ENCODE peak calls at places on chromosomes 3 and 15, in eight cellular contexts. One of them, this sample, is unnamed.

GRCh38 chr3:30130391-30130790 is 476.0 kb upstream of the TGFBR2 start:
- DNase-seq in pancreas: no peak
- DNase-seq in fibroblast of gingiva: no peak
- DNase-seq in NAMALWA: no peak
- DNase-seq in HTR-8/SVneo: no peak
- DNase-seq in stimulated activated naive CD4-positive, alpha-beta T cell treated with Interleukin-2 at 50 U/mL for 16 hours: no peak
- DNase-seq in IMR-90: no peak
- DNase-seq in cardiac fibroblast: no peak
- DNase-seq in this sample: no peak

GRCh38 chr3:102510663-102511062 is 75.8 kb downstream of the ZPLD1 start:
- DNase-seq in fibroblast of gingiva: peak
- DNase-seq in cardiac fibroblast: peak
- DNase-seq in NAMALWA: no peak
- DNase-seq in stimulated activated naive CD4-positive, alpha-beta T cell treated with Interleukin-2 at 50 U/mL for 16 hours: no peak
- DNase-seq in HTR-8/SVneo: no peak
- DNase-seq in pancreas: no peak
- DNase-seq in IMR-90: no peak
- DNase-seq in this sample: no peak

GRCh38 chr3:31165399-31165860 is 271.0 kb upstream of the GADL1 start:
- DNase-seq in HTR-8/SVneo: no peak
- DNase-seq in stimulated activated naive CD4-positive, alpha-beta T cell treated with Interleukin-2 at 50 U/mL for 16 hours: no peak
- DNase-seq in NAMALWA: no peak
- DNase-seq in pancreas: no peak
- DNase-seq in cardiac fibroblast: peak
- DNase-seq in IMR-90: peak
- DNase-seq in fibroblast of gingiva: no peak
- DNase-seq in this sample: no peak

GRCh38 chr3:170739410-170739809 is 130.6 kb downstream of the RPL22L1 start:
- DNase-seq in pancreas: no peak
- DNase-seq in IMR-90: no peak
- DNase-seq in cardiac fibroblast: no peak
- DNase-seq in HTR-8/SVneo: no peak
- DNase-seq in stimulated activated naive CD4-positive, alpha-beta T cell treated with Interleukin-2 at 50 U/mL for 16 hours: no peak
- DNase-seq in fibroblast of gingiva: peak
- DNase-seq in NAMALWA: no peak
- DNase-seq in this sample: no peak

GRCh38 chr15:79283252-79284048 is 928 bp downstream of the ANKRD34C start:
- DNase-seq in fibroblast of gingiva: peak
- DNase-seq in stimulated activated naive CD4-positive, alpha-beta T cell treated with Interleukin-2 at 50 U/mL for 16 hours: no peak
- DNase-seq in IMR-90: peak
- DNase-seq in HTR-8/SVneo: peak
- DNase-seq in cardiac fibroblast: peak
- DNase-seq in NAMALWA: no peak
- DNase-seq in pancreas: peak
- DNase-seq in this sample: no peak

GRCh38 chr15:101091080-101092017 is 160.5 kb downstream of the CHSY1 start:
- DNase-seq in fibroblast of gingiva: peak
- DNase-seq in IMR-90: peak
- DNase-seq in NAMALWA: no peak
- DNase-seq in stimulated activated naive CD4-positive, alpha-beta T cell treated with Interleukin-2 at 50 U/mL for 16 hours: no peak
- DNase-seq in pancreas: no peak
- DNase-seq in cardiac fibroblast: peak
- DNase-seq in HTR-8/SVneo: no peak
- DNase-seq in this sample: no peak

GRCh38 chr3:109073116-109073515 is 44.8 kb downstream of the MORC1 start:
- DNase-seq in HTR-8/SVneo: no peak
- DNase-seq in cardiac fibroblast: no peak
- DNase-seq in stimulated activated naive CD4-positive, alpha-beta T cell treated with Interleukin-2 at 50 U/mL for 16 hours: no peak
- DNase-seq in fibroblast of gingiva: no peak
- DNase-seq in NAMALWA: no peak
- DNase-seq in IMR-90: no peak
- DNase-seq in pancreas: no peak
- DNase-seq in this sample: no peak

GRCh38 chr15:74251187-74251811 is 15.2 kb downstream of the CCDC33 start:
- DNase-seq in HTR-8/SVneo: no peak
- DNase-seq in cardiac fibroblast: no peak
- DNase-seq in IMR-90: no peak
- DNase-seq in NAMALWA: no peak
- DNase-seq in pancreas: peak
- DNase-seq in fibroblast of gingiva: no peak
- DNase-seq in stimulated activated naive CD4-positive, alpha-beta T cell treated with Interleukin-2 at 50 U/mL for 16 hours: no peak
- DNase-seq in this sample: peak

GRCh38 chr3:51929420-51930003 is 12.2 kb downstream of the RRP9 start:
- DNase-seq in stimulated activated naive CD4-positive, alpha-beta T cell treated with Interleukin-2 at 50 U/mL for 16 hours: no peak
- DNase-seq in fibroblast of gingiva: no peak
- DNase-seq in HTR-8/SVneo: peak
- DNase-seq in IMR-90: no peak
- DNase-seq in cardiac fibroblast: no peak
- DNase-seq in pancreas: no peak
- DNase-seq in NAMALWA: no peak
- DNase-seq in this sample: no peak

GRCh38 chr15:80913541-80913940 is 76.1 kb downstream of the MESD start:
- DNase-seq in fibroblast of gingiva: no peak
- DNase-seq in HTR-8/SVneo: no peak
- DNase-seq in stimulated activated naive CD4-positive, alpha-beta T cell treated with Interleukin-2 at 50 U/mL for 16 hours: no peak
- DNase-seq in IMR-90: no peak
- DNase-seq in cardiac fibroblast: no peak
- DNase-seq in pancreas: no peak
- DNase-seq in NAMALWA: no peak
- DNase-seq in this sample: no peak

GRCh38 chr3:191238321-191238817 is 39.3 kb downstream of the OSTN start:
- DNase-seq in NAMALWA: no peak
- DNase-seq in stimulated activated naive CD4-positive, alpha-beta T cell treated with Interleukin-2 at 50 U/mL for 16 hours: no peak
- DNase-seq in cardiac fibroblast: peak
- DNase-seq in IMR-90: peak
- DNase-seq in pancreas: no peak
- DNase-seq in HTR-8/SVneo: no peak
- DNase-seq in fibroblast of gingiva: peak
- DNase-seq in this sample: no peak

GRCh38 chr15:29071193-29071906 is 185.6 kb downstream of the APBA2 start:
- DNase-seq in NAMALWA: no peak
- DNase-seq in fibroblast of gingiva: no peak
- DNase-seq in stimulated activated naive CD4-positive, alpha-beta T cell treated with Interleukin-2 at 50 U/mL for 16 hours: no peak
- DNase-seq in cardiac fibroblast: no peak
- DNase-seq in HTR-8/SVneo: no peak
- DNase-seq in IMR-90: no peak
- DNase-seq in pancreas: no peak
- DNase-seq in this sample: no peak

GRCh38 chr3:124741027-124741426 is 10.8 kb downstream of the UMPS start:
- DNase-seq in cardiac fibroblast: peak
- DNase-seq in stimulated activated naive CD4-positive, alpha-beta T cell treated with Interleukin-2 at 50 U/mL for 16 hours: no peak
- DNase-seq in fibroblast of gingiva: peak
- DNase-seq in IMR-90: peak
- DNase-seq in HTR-8/SVneo: no peak
- DNase-seq in pancreas: no peak
- DNase-seq in NAMALWA: no peak
- DNase-seq in this sample: no peak

GRCh38 chr3:159586587-159587202 is 401.9 kb upstream of the IL12A start:
- DNase-seq in fibroblast of gingiva: peak
- DNase-seq in IMR-90: peak
- DNase-seq in stimulated activated naive CD4-positive, alpha-beta T cell treated with Interleukin-2 at 50 U/mL for 16 hours: no peak
- DNase-seq in cardiac fibroblast: peak
- DNase-seq in HTR-8/SVneo: peak
- DNase-seq in pancreas: no peak
- DNase-seq in NAMALWA: peak
- DNase-seq in this sample: no peak

GRCh38 chr3:55477306-55478010 is 9.6 kb downstream of the WNT5A start:
- DNase-seq in IMR-90: no peak
- DNase-seq in fibroblast of gingiva: peak
- DNase-seq in HTR-8/SVneo: no peak
- DNase-seq in pancreas: no peak
- DNase-seq in stimulated activated naive CD4-positive, alpha-beta T cell treated with Interleukin-2 at 50 U/mL for 16 hours: no peak
- DNase-seq in cardiac fibroblast: no peak
- DNase-seq in NAMALWA: no peak
- DNase-seq in this sample: no peak

This sample was measured in cerebellar nuclear complex.